ENCODE peak calls at places on chromosome 5, in nine cellular contexts. P is stomach, I is vagina, B is AG04450, D is cardiac muscle cell, Y is suprapubic skin, C is dorsolateral prefrontal cortex, M is GM20000, N is foreskin keratinocyte. Z is an unnamed sample.

GRCh38 chr5:169710675-169711074 is 73.6 kb downstream of the DOCK2 start:
- DNase-seq in P (no peak), I (no peak), B (no peak), D (no peak), Y (no peak), C (no peak), M (no peak), N (no peak), Z (no peak)

GRCh38 chr5:67268233-67269011 is 71.8 kb upstream of the CD180 start:
- DNase-seq in P (peak), I (peak), B (peak), D (no peak), Y (peak), C (peak), M (no peak), N (peak), Z (no peak)

GRCh38 chr5:92778261-92778660 is 802.8 kb downstream of the NR2F1-AS1 start:
- DNase-seq in P (no peak), I (no peak), B (no peak), D (no peak), Y (no peak), C (no peak), M (no peak), N (no peak), Z (no peak)

GRCh38 chr5:8895599-8895998 is 650.3 kb downstream of the SEMA5A start:
- DNase-seq in P (no peak), I (no peak), B (no peak), D (no peak), Y (no peak), C (no peak), M (no peak), N (no peak), Z (no peak)

GRCh38 chr5:146647656-146648199 is 131.7 kb upstream of the GPR151 start:
- DNase-seq in P (no peak), I (no peak), B (no peak), D (peak), Y (no peak), C (peak), M (no peak), N (peak), Z (no peak)

GRCh38 chr5:57613726-57614125 is 131.1 kb upstream of the ACTBL2 start:
- DNase-seq in P (no peak), I (no peak), B (no peak), D (no peak), Y (no peak), C (no peak), M (no peak), N (no peak), Z (no peak)

GRCh38 chr5:52757991-52758390 is 29.7 kb upstream of the ITGA1 start:
- DNase-seq in P (no peak), I (no peak), B (no peak), D (no peak), Y (no peak), C (no peak), M (no peak), N (no peak), Z (no peak)

GRCh38 chr5:59065551-59065950 is 482.7 kb downstream of the RAB3C start:
- DNase-seq in P (no peak), I (no peak), B (no peak), D (no peak), Y (no peak), C (no peak), M (no peak), N (no peak), Z (no peak)

GRCh38 chr5:32574540-32575175 is 10.7 kb upstream of the SUB1 start:
- DNase-seq in P (no peak), I (no peak), B (no peak), D (no peak), Y (no peak), C (no peak), M (no peak), N (no peak), Z (no peak)

GRCh38 chr5:144328980-144329379 is 158.3 kb downstream of the KCTD16 start:
- DNase-seq in P (peak), I (no peak), B (no peak), D (no peak), Y (no peak), C (no peak), M (no peak), N (no peak), Z (no peak)

GRCh38 chr5:318341-318897 is 3.1 kb upstream of the AHRR start:
- DNase-seq in P (no peak), I (no peak), B (no peak), D (no peak), Y (no peak), C (no peak), M (peak), N (no peak), Z (no peak)

GRCh38 chr5:2075365-2075764 is 192.6 kb upstream of the IRX4 start:
- DNase-seq in P (no peak), I (no peak), B (no peak), D (no peak), Y (no peak), C (no peak), M (no peak), N (no peak), Z (no peak)

GRCh38 chr5:172412724-172413260 is 41.5 kb downstream of the SH3PXD2B start:
- DNase-seq in P (peak), I (peak), B (peak), D (no peak), Y (peak), C (no peak), M (no peak), N (peak), Z (no peak)

GRCh38 chr5:135348920-135349319 is 50.1 kb downstream of the MACROH2A1 start:
- DNase-seq in P (no peak), I (no peak), B (no peak), D (no peak), Y (no peak), C (no peak), M (no peak), N (no peak), Z (no peak)

GRCh38 chr5:23482642-23483041 is 24.8 kb upstream of the PRDM9 start:
- DNase-seq in P (no peak), I (no peak), B (no peak), D (no peak), Y (no peak), C (no peak), M (no peak), N (no peak), Z (no peak)

GRCh38 chr5:167460449-167461020 is 830.9 kb upstream of the WWC1 start:
- DNase-seq in P (no peak), I (no peak), B (no peak), D (no peak), Y (no peak), C (no peak), M (no peak), N (no peak), Z (no peak)

GRCh38 chr5:167918492-167919267 is 372.8 kb upstream of the WWC1 start:
- DNase-seq in P (no peak), I (no peak), B (no peak), D (peak), Y (no peak), C (no peak), M (no peak), N (no peak), Z (no peak)

GRCh38 chr5:17077447-17078233 is 139.8 kb upstream of the BASP1 start:
- DNase-seq in P (no peak), I (no peak), B (no peak), D (no peak), Y (no peak), C (no peak), M (no peak), N (no peak), Z (no peak)

GRCh38 chr5:57316798-57317327 is 143.0 kb downstream of the GPBP1 start:
- DNase-seq in P (no peak), I (no peak), B (peak), D (peak), Y (no peak), C (no peak), M (peak), N (no peak), Z (no peak)

GRCh38 chr5:139684881-139685749 is 37.0 kb downstream of the CXXC5 start:
- DNase-seq in P (peak), I (no peak), B (no peak), D (no peak), Y (no peak), C (peak), M (no peak), N (no peak), Z (no peak)

GRCh38 chr5:39215857-39216256 is 3.5 kb downstream of the FYB1 start:
- DNase-seq in P (no peak), I (no peak), B (no peak), D (no peak), Y (no peak), C (no peak), M (no peak), N (no peak), Z (no peak)
- TF ChIP-seq CTCF in P (no peak), I (no peak), B (no peak), D (no peak), Y (no peak), C (no peak), M (no peak), N (no peak), Z (no peak)

DNA sequence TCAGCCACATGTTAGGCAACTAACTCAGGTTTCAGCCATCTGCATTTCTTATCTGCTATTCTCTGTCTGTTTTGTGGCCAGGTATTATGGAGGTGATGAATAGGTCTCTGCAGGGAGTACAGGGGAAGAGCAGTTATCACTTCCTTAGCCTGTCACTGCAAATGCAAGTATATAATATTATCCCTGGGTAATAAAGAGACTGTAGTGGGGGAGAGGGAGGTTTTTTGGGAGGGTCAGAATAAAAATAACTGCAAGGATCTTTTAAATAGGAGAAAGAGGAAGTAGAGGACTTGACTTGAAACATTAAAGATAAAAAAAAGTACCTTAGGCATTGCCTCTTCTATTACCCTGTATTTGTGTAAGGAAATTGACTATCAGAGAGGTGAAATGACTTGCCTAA is 49.5 kb upstream of the PTGER4 start:
- DNase-seq in P (no peak), I (no peak), B (no peak), D (no peak), Y (no peak), C (no peak), M (no peak), N (no peak), Z (no peak)
- TF ChIP-seq CTCF in P (no peak), I (no peak), B (no peak), D (no peak), Y (no peak), C (no peak), M (no peak), N (no peak), Z (no peak)

GRCh38 chr5:44935871-44936270 is 127.1 kb downstream of the MRPS30 start:
- DNase-seq in P (no peak), I (no peak), B (no peak), D (no peak), Y (no peak), C (no peak), M (no peak), N (no peak), Z (no peak)

GRCh38 chr5:44932922-44933585 is 124.3 kb downstream of the MRPS30 start:
- DNase-seq in P (no peak), I (no peak), B (no peak), D (no peak), Y (no peak), C (no peak), M (peak), N (no peak), Z (no peak)

GRCh38 chr5:44933686-44934085 is 124.9 kb downstream of the MRPS30 start:
- DNase-seq in P (no peak), I (no peak), B (no peak), D (no peak), Y (no peak), C (no peak), M (no peak), N (no peak), Z (no peak)

GRCh38 chr5:44935262-44935661 is 126.5 kb downstream of the MRPS30 start:
- DNase-seq in P (no peak), I (no peak), B (no peak), D (peak), Y (no peak), C (no peak), M (no peak), N (no peak), Z (no peak)
- TF ChIP-seq CTCF in P (no peak), I (no peak), B (no peak), D (no peak), Y (no peak), C (no peak), M (no peak), N (no peak), Z (peak)

GRCh38 chr5:54969856-54970828 is 15.3 kb downstream of the ESM1 start:
- DNase-seq in P (no peak), I (no peak), B (no peak), D (no peak), Y (no peak), C (no peak), M (no peak), N (no peak), Z (no peak)
- TF ChIP-seq CTCF in P (no peak), I (no peak), B (no peak), D (no peak), Y (no peak), C (no peak), M (no peak), N (no peak), Z (no peak)

DNA sequence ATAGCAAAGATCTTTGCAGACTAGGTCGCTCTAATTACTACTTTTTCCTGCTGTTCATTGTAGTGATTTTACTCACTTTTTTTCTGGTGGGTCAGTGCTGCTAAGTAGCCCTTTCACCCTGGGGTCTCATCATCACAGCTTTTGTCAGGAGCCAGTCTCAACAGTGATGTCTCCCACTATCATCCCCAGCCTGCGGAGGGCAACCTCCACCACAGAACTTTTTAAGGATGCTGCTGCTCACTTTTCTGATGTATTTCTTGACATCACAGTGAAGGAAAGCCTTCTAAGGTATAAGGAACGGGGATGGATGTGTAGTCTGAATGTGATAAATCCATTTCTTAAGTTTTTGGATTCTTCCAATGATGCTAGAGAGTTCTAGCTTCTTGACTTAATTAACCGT is 242.5 kb upstream of the RIOK2 start:
- DNase-seq in P (no peak), I (no peak), B (no peak), D (peak), Y (no peak), C (no peak), M (no peak), N (no peak), Z (no peak)
- TF ChIP-seq CTCF in P (no peak), I (no peak), B (peak), D (peak), Y (no peak), C (peak), M (peak), N (peak), Z (peak)